ENCODE peak calls at places on chromosomes 12 and 14, in four cellular contexts. One of them, this sample, is unnamed.

GRCh38 chr12:48815281-48816110 is 2.8 kb upstream of the CACNB3 start:
- DNase-seq in GM03348: peak; percentile 94
- DNase-seq in endothelial cell: peak; percentile 62
- DNase-seq in NCI-H1105: peak; percentile 49
- DNase-seq in this sample: peak; percentile 87

GRCh38 chr14:97902630-97903029 is 1105.4 kb downstream of the VRK1 start:
- DNase-seq in endothelial cell: no peak
- DNase-seq in GM03348: no peak
- DNase-seq in NCI-H1105: no peak
- DNase-seq in this sample: no peak

GRCh38 chr14:37061697-37062096 is 110.7 kb downstream of the SLC25A21 start:
- DNase-seq in NCI-H1105: no peak
- DNase-seq in GM03348: no peak
- DNase-seq in endothelial cell: no peak
- DNase-seq in this sample: no peak

GRCh38 chr14:54689928-54690327 is 123.0 kb downstream of the SAMD4A start:
- DNase-seq in NCI-H1105: no peak
- DNase-seq in endothelial cell: no peak
- DNase-seq in GM03348: no peak
- DNase-seq in this sample: no peak

GRCh38 chr12:31260840-31261239 is 65.1 kb downstream of the SINHCAF start:
- DNase-seq in endothelial cell: no peak
- DNase-seq in NCI-H1105: no peak
- DNase-seq in GM03348: no peak
- DNase-seq in this sample: no peak

GRCh38 chr12:125453751-125454150 is 388.5 kb downstream of the AACS start:
- DNase-seq in NCI-H1105: no peak
- DNase-seq in GM03348: no peak
- DNase-seq in endothelial cell: no peak
- DNase-seq in this sample: no peak

GRCh38 chr12:107600596-107601144 is 84.9 kb upstream of the PWP1 start:
- DNase-seq in endothelial cell: no peak
- DNase-seq in NCI-H1105: no peak
- DNase-seq in GM03348: no peak
- DNase-seq in this sample: no peak

GRCh38 chr12:105205322-105206048 is 30.5 kb downstream of the APPL2 start:
- DNase-seq in NCI-H1105: peak; percentile 93
- DNase-seq in GM03348: no peak
- DNase-seq in endothelial cell: no peak
- DNase-seq in this sample: no peak

GRCh38 chr12:62720661-62721330 is 214.2 kb downstream of the PPM1H start:
- DNase-seq in endothelial cell: no peak
- DNase-seq in GM03348: peak; percentile 42
- DNase-seq in NCI-H1105: no peak
- DNase-seq in this sample: no peak

GRCh38 chr12:74535536-74535935 is 2.1 kb upstream of the ATXN7L3B start:
- DNase-seq in GM03348: no peak
- DNase-seq in endothelial cell: no peak
- DNase-seq in NCI-H1105: no peak
- DNase-seq in this sample: no peak

GRCh38 chr14:69776875-69777453 is 10.0 kb downstream of the SRSF5 start:
- DNase-seq in NCI-H1105: no peak
- DNase-seq in endothelial cell: no peak
- DNase-seq in GM03348: no peak
- DNase-seq in this sample: no peak

GRCh38 chr12:96908170-96908675 is 1.2 kb downstream of the NEDD1 start:
- DNase-seq in endothelial cell: no peak
- DNase-seq in NCI-H1105: no peak
- DNase-seq in GM03348: no peak
- DNase-seq in this sample: no peak

GRCh38 chr12:48356041-48356768 is 5.5 kb upstream of the ZNF641 start:
- DNase-seq in GM03348: no peak
- DNase-seq in NCI-H1105: no peak
- DNase-seq in endothelial cell: no peak
- DNase-seq in this sample: no peak

GRCh38 chr14:68312884-68313725 is 479.8 kb downstream of the ZFP36L1 start:
- DNase-seq in endothelial cell: no peak
- DNase-seq in GM03348: no peak
- DNase-seq in NCI-H1105: no peak
- DNase-seq in this sample: no peak

GRCh38 chr14:32366256-32366655 is 37.2 kb downstream of the AKAP6 start:
- DNase-seq in endothelial cell: no peak
- DNase-seq in GM03348: peak; percentile 46
- DNase-seq in NCI-H1105: no peak
- DNase-seq in this sample: peak; percentile 43

GRCh38 chr14:104112609-104113571 is 25.5 kb upstream of the KIF26A start:
- DNase-seq in GM03348: no peak
- DNase-seq in endothelial cell: no peak
- DNase-seq in NCI-H1105: no peak
- DNase-seq in this sample: no peak

GRCh38 chr14:99326041-99326710 is 54.2 kb upstream of the BCL11B start:
- DNase-seq in NCI-H1105: no peak
- DNase-seq in GM03348: no peak
- DNase-seq in endothelial cell: no peak
- DNase-seq in this sample: no peak

GRCh38 chr12:9640024-9640423 is 29.5 kb upstream of the CLEC2D start:
- DNase-seq in endothelial cell: no peak
- DNase-seq in GM03348: no peak
- DNase-seq in NCI-H1105: no peak
- DNase-seq in this sample: no peak

GRCh38 chr12:52812749-52813148 is 1.2 kb downstream of the KRT4 start:
- DNase-seq in NCI-H1105: no peak
- DNase-seq in GM03348: no peak
- DNase-seq in endothelial cell: no peak
- DNase-seq in this sample: no peak

GRCh38 chr14:100076630-100077029 is 11.4 kb downstream of the EVL start:
- DNase-seq in GM03348: peak; percentile 77
- DNase-seq in NCI-H1105: no peak
- DNase-seq in endothelial cell: no peak
- DNase-seq in this sample: no peak

GRCh38 chr14:51701956-51702355 is 50.2 kb downstream of the FRMD6 start:
- DNase-seq in endothelial cell: no peak
- DNase-seq in GM03348: no peak
- DNase-seq in NCI-H1105: no peak
- DNase-seq in this sample: no peak

GRCh38 chr12:325886-326285 is 63.2 kb downstream of the KDM5A start:
- DNase-seq in NCI-H1105: no peak
- DNase-seq in GM03348: no peak
- DNase-seq in endothelial cell: no peak
- DNase-seq in this sample: no peak

GRCh38 chr14:51304428-51304827 is 64.4 kb downstream of the TMX1 start:
- DNase-seq in NCI-H1105: no peak
- DNase-seq in endothelial cell: no peak
- DNase-seq in GM03348: peak; percentile 26
- DNase-seq in this sample: no peak

GRCh38 chr12:109779382-109779781 is 53.8 kb downstream of the TRPV4 start:
- DNase-seq in GM03348: no peak
- DNase-seq in NCI-H1105: no peak
- DNase-seq in endothelial cell: no peak
- DNase-seq in this sample: peak; percentile 51

GRCh38 chr14:44896275-44897040 is 65.3 kb downstream of the KLHL28 start:
- DNase-seq in NCI-H1105: no peak
- DNase-seq in endothelial cell: no peak
- DNase-seq in GM03348: no peak
- DNase-seq in this sample: no peak

GRCh38 chr12:102163383-102163782 is 34.2 kb downstream of the PMCH start:
- DNase-seq in NCI-H1105: no peak
- DNase-seq in GM03348: no peak
- DNase-seq in endothelial cell: no peak
- DNase-seq in this sample: no peak

GRCh38 chr14:94515856-94516255 is 6.6 kb upstream of the SERPINA12 start:
- DNase-seq in GM03348: no peak
- DNase-seq in NCI-H1105: no peak
- DNase-seq in endothelial cell: no peak
- DNase-seq in this sample: no peak

GRCh38 chr12:50006754-50007442 is 18.4 kb downstream of the RACGAP1 start:
- DNase-seq in NCI-H1105: no peak
- DNase-seq in GM03348: no peak
- DNase-seq in endothelial cell: no peak
- DNase-seq in this sample: peak; percentile 32

GRCh38 chr12:132723015-132723763 is 12.5 kb downstream of the PGAM5 start:
- DNase-seq in GM03348: no peak
- DNase-seq in endothelial cell: no peak
- DNase-seq in NCI-H1105: no peak
- DNase-seq in this sample: no peak

GRCh38 chr12:63805704-63806672 is 26.3 kb downstream of the RXYLT1 start:
- DNase-seq in GM03348: no peak
- DNase-seq in endothelial cell: no peak
- DNase-seq in NCI-H1105: peak; percentile 76
- DNase-seq in this sample: no peak

GRCh38 chr12:52633383-52633782 is 15.0 kb upstream of the KRT73 start:
- DNase-seq in NCI-H1105: no peak
- DNase-seq in GM03348: no peak
- DNase-seq in endothelial cell: no peak
- DNase-seq in this sample: no peak

GRCh38 chr14:31090872-31091764 is 64.9 kb upstream of the STRN3 start:
- DNase-seq in GM03348: peak; percentile 80
- DNase-seq in NCI-H1105: peak; percentile 31
- DNase-seq in endothelial cell: no peak
- DNase-seq in this sample: peak; percentile 36

GRCh38 chr14:96536807-96537206 is 34.6 kb downstream of the PAPOLA start:
- DNase-seq in GM03348: no peak
- DNase-seq in endothelial cell: no peak
- DNase-seq in NCI-H1105: no peak
- DNase-seq in this sample: no peak

GRCh38 chr12:52126605-52127578 is 47.4 kb downstream of the SMIM41 start:
- DNase-seq in GM03348: no peak
- DNase-seq in NCI-H1105: no peak
- DNase-seq in endothelial cell: peak; percentile 57
- DNase-seq in this sample: no peak

GRCh38 chr12:52186135-52186840 is 5.5 kb downstream of the KRT80 start:
- DNase-seq in GM03348: peak; percentile 86
- DNase-seq in NCI-H1105: no peak
- DNase-seq in endothelial cell: no peak
- DNase-seq in this sample: no peak

GRCh38 chr12:130695061-130695460 is 21.0 kb downstream of the RIMBP2 start:
- DNase-seq in endothelial cell: no peak
- DNase-seq in NCI-H1105: no peak
- DNase-seq in GM03348: no peak
- DNase-seq in this sample: no peak

GRCh38 chr12:123150273-123150803 is 552 bp downstream of the PITPNM2 start:
- DNase-seq in NCI-H1105: no peak
- DNase-seq in endothelial cell: no peak
- DNase-seq in GM03348: peak; percentile 80
- DNase-seq in this sample: no peak

GRCh38 chr12:89183985-89184435 is 168.3 kb downstream of the DUSP6 start:
- DNase-seq in GM03348: peak; percentile 70
- DNase-seq in endothelial cell: no peak
- DNase-seq in NCI-H1105: no peak
- DNase-seq in this sample: no peak

GRCh38 chr12:12823308-12823707 is 10.2 kb downstream of the DDX47 start:
- DNase-seq in GM03348: peak; percentile 73
- DNase-seq in endothelial cell: no peak
- DNase-seq in NCI-H1105: no peak
- DNase-seq in this sample: peak; percentile 45

GRCh38 chr14:77309122-77309521 is 11.6 kb downstream of the POMT2 start:
- DNase-seq in GM03348: no peak
- DNase-seq in endothelial cell: no peak
- DNase-seq in NCI-H1105: no peak
- DNase-seq in this sample: no peak

This sample was measured in Caco-2.